ENCODE peak calls at places on chromosomes 16 and 17, in nine cellular contexts. One of them, this sample, is unnamed. For H3K4me1, the result is how much of the 10 kb centered on the place peaks cover.

GRCh38 chr17:78032166-78032565 is 73.7 kb downstream of the TNRC6C start:
- DNase-seq in A549: no peak
- DNase-seq in uterus: no peak
- DNase-seq in cardiac muscle cell: no peak
- DNase-seq in aorta: no peak
- DNase-seq in Panc1: no peak
- DNase-seq in IMR-90: peak
- DNase-seq in mucosa of descending colon: no peak
- DNase-seq in breast epithelium: no peak
- DNase-seq in this sample: no peak

GRCh38 chr17:56830726-56831363 is 2.9 kb downstream of the C17orf67 start:
- DNase-seq in A549: no peak
- DNase-seq in uterus: no peak
- DNase-seq in cardiac muscle cell: no peak
- DNase-seq in aorta: no peak
- DNase-seq in Panc1: no peak
- DNase-seq in IMR-90: no peak
- DNase-seq in mucosa of descending colon: no peak
- DNase-seq in breast epithelium: no peak
- DNase-seq in this sample: no peak

GRCh38 chr16:47613251-47613650 is 152.1 kb downstream of the PHKB start:
- DNase-seq in A549: no peak
- DNase-seq in uterus: no peak
- DNase-seq in cardiac muscle cell: no peak
- DNase-seq in aorta: no peak
- DNase-seq in Panc1: no peak
- DNase-seq in IMR-90: no peak
- DNase-seq in mucosa of descending colon: no peak
- DNase-seq in breast epithelium: no peak
- DNase-seq in this sample: no peak

GRCh38 chr17:13947499-13947898 is 121.8 kb upstream of the COX10 start:
- DNase-seq in A549: no peak
- DNase-seq in uterus: no peak
- DNase-seq in cardiac muscle cell: no peak
- DNase-seq in aorta: no peak
- DNase-seq in Panc1: no peak
- DNase-seq in IMR-90: no peak
- DNase-seq in mucosa of descending colon: no peak
- DNase-seq in breast epithelium: no peak
- DNase-seq in this sample: no peak

GRCh38 chr17:43994272-43995149 is 9.9 kb upstream of the NAGS start:
- DNase-seq in A549: peak
- DNase-seq in uterus: peak
- DNase-seq in cardiac muscle cell: peak
- DNase-seq in aorta: peak
- DNase-seq in Panc1: no peak
- DNase-seq in IMR-90: peak
- DNase-seq in mucosa of descending colon: peak
- DNase-seq in breast epithelium: peak
- DNase-seq in this sample: peak

GRCh38 chr16:52690468-52690867 is 143.5 kb upstream of the TOX3 start:
- DNase-seq in A549: no peak
- DNase-seq in uterus: no peak
- DNase-seq in cardiac muscle cell: no peak
- DNase-seq in aorta: no peak
- DNase-seq in Panc1: no peak
- DNase-seq in IMR-90: no peak
- DNase-seq in mucosa of descending colon: no peak
- DNase-seq in breast epithelium: no peak
- DNase-seq in this sample: no peak

GRCh38 chr16:72467157-72467759 is 295.3 kb upstream of the PMFBP1 start:
- DNase-seq in A549: peak
- DNase-seq in uterus: no peak
- DNase-seq in cardiac muscle cell: peak
- DNase-seq in aorta: no peak
- DNase-seq in Panc1: peak
- DNase-seq in IMR-90: peak
- DNase-seq in mucosa of descending colon: peak
- DNase-seq in breast epithelium: no peak
- DNase-seq in this sample: peak

GRCh38 chr17:3796822-3797170 is 4.2 kb downstream of the ITGAE start:
- DNase-seq in A549: no peak
- DNase-seq in uterus: no peak
- DNase-seq in cardiac muscle cell: no peak
- DNase-seq in aorta: peak
- DNase-seq in Panc1: no peak
- DNase-seq in IMR-90: no peak
- DNase-seq in mucosa of descending colon: no peak
- DNase-seq in breast epithelium: no peak
- DNase-seq in this sample: no peak

GRCh38 chr17:80737106-80738019 is 192.7 kb downstream of the RPTOR start:
- DNase-seq in A549: no peak
- DNase-seq in uterus: no peak
- DNase-seq in cardiac muscle cell: no peak
- DNase-seq in aorta: no peak
- DNase-seq in Panc1: no peak
- DNase-seq in IMR-90: no peak
- DNase-seq in mucosa of descending colon: no peak
- DNase-seq in breast epithelium: no peak
- DNase-seq in this sample: no peak

DNA sequence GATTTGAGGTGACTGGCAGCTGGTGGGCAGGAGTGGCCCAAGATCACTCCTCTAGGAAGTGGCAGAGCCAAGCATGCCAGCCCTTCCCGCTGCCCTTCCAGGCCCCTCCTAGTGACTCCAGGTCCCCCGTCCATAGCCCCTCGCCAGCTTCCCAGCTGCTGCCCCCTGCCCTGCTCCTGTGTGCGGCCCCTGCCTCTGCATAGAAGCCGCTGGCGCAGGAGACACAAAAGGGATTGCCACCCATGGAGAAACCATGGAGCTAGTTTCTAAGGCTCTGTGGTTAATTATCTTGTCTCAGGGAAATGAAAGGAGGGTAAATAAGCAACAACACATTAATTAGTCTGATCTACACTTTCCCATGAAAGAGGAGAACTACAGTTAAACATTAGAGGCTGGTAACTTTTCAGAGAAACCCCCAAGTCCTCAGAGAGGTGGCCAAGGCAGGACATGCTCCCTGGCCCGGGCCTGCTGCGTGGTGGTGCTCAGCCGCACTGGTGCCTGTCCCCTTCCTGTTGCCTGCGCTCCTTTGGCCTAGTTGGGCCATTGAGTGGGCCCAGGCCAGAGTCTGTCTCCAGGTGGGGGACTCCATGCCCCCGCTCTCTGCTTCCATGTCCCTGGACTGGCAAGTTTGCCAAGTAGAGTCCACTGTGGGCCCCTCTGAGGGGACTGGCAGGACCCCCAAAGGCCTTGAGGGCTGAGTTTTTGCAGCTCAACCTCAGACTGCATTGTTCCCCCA is 65.2 kb downstream of the PRMT7 start:
- DNase-seq in A549: no peak
- DNase-seq in uterus: no peak
- DNase-seq in cardiac muscle cell: no peak
- DNase-seq in aorta: no peak
- DNase-seq in Panc1: no peak
- DNase-seq in IMR-90: no peak
- DNase-seq in mucosa of descending colon: no peak
- DNase-seq in breast epithelium: no peak
- DNase-seq in this sample: no peak
- H3K4me3 ChIP-seq in A549: no peak
- H3K4me3 ChIP-seq in uterus: no peak
- H3K4me3 ChIP-seq in cardiac muscle cell: no peak
- H3K4me3 ChIP-seq in aorta: no peak
- H3K4me3 ChIP-seq in Panc1: no peak
- H3K4me3 ChIP-seq in IMR-90: no peak
- H3K4me3 ChIP-seq in mucosa of descending colon: no peak
- H3K4me3 ChIP-seq in breast epithelium: no peak
- H3K4me3 ChIP-seq in this sample: no peak

GRCh38 chr17:17567114-17567513 is 24.4 kb downstream of the PEMT start:
- DNase-seq in A549: no peak
- DNase-seq in uterus: no peak
- DNase-seq in cardiac muscle cell: no peak
- DNase-seq in aorta: no peak
- DNase-seq in Panc1: no peak
- DNase-seq in IMR-90: no peak
- DNase-seq in mucosa of descending colon: no peak
- DNase-seq in breast epithelium: no peak
- DNase-seq in this sample: no peak

GRCh38 chr17:17564323-17564722 is 27.2 kb downstream of the PEMT start:
- DNase-seq in A549: no peak
- DNase-seq in uterus: no peak
- DNase-seq in cardiac muscle cell: no peak
- DNase-seq in aorta: no peak
- DNase-seq in Panc1: no peak
- DNase-seq in IMR-90: no peak
- DNase-seq in mucosa of descending colon: peak
- DNase-seq in breast epithelium: no peak
- DNase-seq in this sample: no peak

GRCh38 chr17:17565471-17566365 is 25.8 kb downstream of the PEMT start:
- DNase-seq in A549: no peak
- DNase-seq in uterus: no peak
- DNase-seq in cardiac muscle cell: no peak
- DNase-seq in aorta: no peak
- DNase-seq in Panc1: no peak
- DNase-seq in IMR-90: no peak
- DNase-seq in mucosa of descending colon: no peak
- DNase-seq in breast epithelium: no peak
- DNase-seq in this sample: no peak

GRCh38 chr17:17563530-17563929 is 28.0 kb downstream of the PEMT start:
- DNase-seq in A549: no peak
- DNase-seq in uterus: no peak
- DNase-seq in cardiac muscle cell: no peak
- DNase-seq in aorta: no peak
- DNase-seq in Panc1: no peak
- DNase-seq in IMR-90: no peak
- DNase-seq in mucosa of descending colon: peak
- DNase-seq in breast epithelium: no peak
- DNase-seq in this sample: no peak

GRCh38 chr17:17564896-17565295 is 26.6 kb downstream of the PEMT start:
- DNase-seq in A549: no peak
- DNase-seq in uterus: no peak
- DNase-seq in cardiac muscle cell: no peak
- DNase-seq in aorta: no peak
- DNase-seq in Panc1: no peak
- DNase-seq in IMR-90: no peak
- DNase-seq in mucosa of descending colon: no peak
- DNase-seq in breast epithelium: no peak
- DNase-seq in this sample: no peak
- H3K4me1 ChIP-seq in A549: under half
- H3K4me1 ChIP-seq in uterus: under half
- H3K4me1 ChIP-seq in cardiac muscle cell: under half
- H3K4me1 ChIP-seq in aorta: under half
- H3K4me1 ChIP-seq in Panc1: under half
- H3K4me1 ChIP-seq in IMR-90: under half
- H3K4me1 ChIP-seq in mucosa of descending colon: under half
- H3K4me1 ChIP-seq in breast epithelium: under half
- H3K4me1 ChIP-seq in this sample: under half

GRCh38 chr16:11032922-11033291 is 88.5 kb downstream of the CLEC16A start:
- DNase-seq in A549: no peak
- DNase-seq in uterus: peak
- DNase-seq in cardiac muscle cell: peak
- DNase-seq in aorta: no peak
- DNase-seq in Panc1: no peak
- DNase-seq in IMR-90: peak
- DNase-seq in mucosa of descending colon: peak
- DNase-seq in breast epithelium: peak
- DNase-seq in this sample: no peak

GRCh38 chr16:11034005-11034404 is 89.6 kb downstream of the CLEC16A start:
- DNase-seq in A549: no peak
- DNase-seq in uterus: peak
- DNase-seq in cardiac muscle cell: no peak
- DNase-seq in aorta: no peak
- DNase-seq in Panc1: no peak
- DNase-seq in IMR-90: peak
- DNase-seq in mucosa of descending colon: peak
- DNase-seq in breast epithelium: peak
- DNase-seq in this sample: no peak

GRCh38 chr16:11036040-11036439 is 91.7 kb downstream of the CLEC16A start:
- DNase-seq in A549: no peak
- DNase-seq in uterus: no peak
- DNase-seq in cardiac muscle cell: no peak
- DNase-seq in aorta: no peak
- DNase-seq in Panc1: no peak
- DNase-seq in IMR-90: no peak
- DNase-seq in mucosa of descending colon: no peak
- DNase-seq in breast epithelium: no peak
- DNase-seq in this sample: no peak

GRCh38 chr16:11035096-11035495 is 90.7 kb downstream of the CLEC16A start:
- DNase-seq in A549: no peak
- DNase-seq in uterus: no peak
- DNase-seq in cardiac muscle cell: no peak
- DNase-seq in aorta: no peak
- DNase-seq in Panc1: no peak
- DNase-seq in IMR-90: no peak
- DNase-seq in mucosa of descending colon: no peak
- DNase-seq in breast epithelium: no peak
- DNase-seq in this sample: no peak

GRCh38 chr16:11034481-11034931 is 90.1 kb downstream of the CLEC16A start:
- DNase-seq in A549: no peak
- DNase-seq in uterus: peak
- DNase-seq in cardiac muscle cell: peak
- DNase-seq in aorta: no peak
- DNase-seq in Panc1: no peak
- DNase-seq in IMR-90: peak
- DNase-seq in mucosa of descending colon: peak
- DNase-seq in breast epithelium: no peak
- DNase-seq in this sample: no peak
- H3K4me3 ChIP-seq in A549: no peak
- H3K4me3 ChIP-seq in uterus: no peak
- H3K4me3 ChIP-seq in cardiac muscle cell: no peak
- H3K4me3 ChIP-seq in aorta: no peak
- H3K4me3 ChIP-seq in Panc1: no peak
- H3K4me3 ChIP-seq in IMR-90: no peak
- H3K4me3 ChIP-seq in mucosa of descending colon: no peak
- H3K4me3 ChIP-seq in breast epithelium: no peak
- H3K4me3 ChIP-seq in this sample: no peak

DNA sequence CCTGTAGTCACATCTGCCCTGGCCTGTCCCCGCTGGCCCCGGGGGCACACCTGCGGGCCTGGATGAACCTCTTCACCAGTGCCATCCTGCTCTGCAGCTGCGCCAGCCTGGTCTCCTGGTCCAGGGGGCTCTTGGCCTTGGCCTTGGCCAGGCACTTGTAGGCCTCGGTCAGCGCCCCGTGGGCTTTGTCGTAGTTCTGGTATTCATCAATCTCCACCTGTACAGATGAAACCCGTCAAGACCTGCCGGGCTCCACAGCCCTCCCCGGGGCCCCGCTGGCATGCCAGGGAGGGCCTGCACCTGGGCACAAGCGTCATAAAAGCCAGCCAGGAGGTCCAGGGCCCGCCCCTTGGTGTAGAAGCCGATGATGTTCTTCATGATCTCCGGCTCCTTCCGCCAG is 13.6 kb upstream of the TMEM204 start:
- DNase-seq in A549: no peak
- DNase-seq in uterus: no peak
- DNase-seq in cardiac muscle cell: no peak
- DNase-seq in aorta: no peak
- DNase-seq in Panc1: no peak
- DNase-seq in IMR-90: no peak
- DNase-seq in mucosa of descending colon: no peak
- DNase-seq in breast epithelium: no peak
- DNase-seq in this sample: no peak
- H3K4me1 ChIP-seq in A549: under half
- H3K4me1 ChIP-seq in uterus: under half
- H3K4me1 ChIP-seq in cardiac muscle cell: under half
- H3K4me1 ChIP-seq in aorta: under half
- H3K4me1 ChIP-seq in Panc1: under half
- H3K4me1 ChIP-seq in IMR-90: under half
- H3K4me1 ChIP-seq in mucosa of descending colon: under half
- H3K4me1 ChIP-seq in breast epithelium: under half
- H3K4me1 ChIP-seq in this sample: under half

This sample was measured in CD4-positive, CD25-positive, alpha-beta regulatory T cell.